ENCODE peak calls at places on chromosomes 3 and 15, in six cellular contexts. R is MM.1S, O is GM23248, T is neural progenitor cell, E is OCI-LY7, U is HCT116. M is an unnamed sample.

GRCh38 chr15:66774001-66774814 is 72.2 kb downstream of the SMAD6 start:
- DNase-seq in U (peak), T (peak), E (peak), O (peak), R (peak), M (peak)

GRCh38 chr3:187741403-187742350 is 3.6 kb downstream of the BCL6 start:
- DNase-seq in E (peak), T (peak), O (peak), U (peak), R (peak), M (peak)

GRCh38 chr3:4065080-4065479 is 238.1 kb upstream of the SETMAR start:
- DNase-seq in O (no peak), T (no peak), U (no peak), E (peak), R (no peak), M (no peak)

GRCh38 chr3:126464997-126465396 is 10.7 kb downstream of the ZXDC start:
- DNase-seq in U (no peak), T (no peak), O (no peak), E (no peak), R (no peak), M (no peak)

GRCh38 chr15:38991126-38991525 is 426.5 kb upstream of the RASGRP1 start:
- DNase-seq in U (peak), T (peak), O (peak), E (no peak), R (no peak), M (peak)

GRCh38 chr3:152385761-152386160 is 117.0 kb downstream of the MBNL1 start:
- DNase-seq in O (peak), T (no peak), E (no peak), U (no peak), R (no peak), M (no peak)

GRCh38 chr15:31262901-31263671 is 63.5 kb upstream of the KLF13 start:
- DNase-seq in O (peak), R (peak), U (no peak), T (no peak), E (peak), M (no peak)

GRCh38 chr15:94205366-94205765 is 26.0 kb upstream of the MCTP2 start:
- DNase-seq in O (no peak), U (no peak), E (no peak), T (peak), R (no peak), M (no peak)

GRCh38 chr3:71245971-71246860 is 337.3 kb downstream of the FOXP1 start:
- DNase-seq in O (no peak), T (peak), E (no peak), U (no peak), R (no peak), M (no peak)

GRCh38 chr3:111712294-111713180 is 117.4 kb upstream of the ZBED2 start:
- DNase-seq in E (peak), R (no peak), T (peak), U (no peak), O (peak), M (no peak)

GRCh38 chr15:84079885-84080777 is 155.4 kb upstream of the GOLGA6L4 start:
- DNase-seq in U (no peak), O (peak), T (peak), E (peak), R (peak), M (peak)

GRCh38 chr15:68220967-68221366 is 8.6 kb downstream of the CLN6 start:
- DNase-seq in R (no peak), T (no peak), O (no peak), E (no peak), U (no peak), M (no peak)

GRCh38 chr3:170585008-170585936 is 603 bp downstream of the SLC7A14 start:
- DNase-seq in E (no peak), U (no peak), O (peak), R (no peak), T (peak), M (no peak)

DNA sequence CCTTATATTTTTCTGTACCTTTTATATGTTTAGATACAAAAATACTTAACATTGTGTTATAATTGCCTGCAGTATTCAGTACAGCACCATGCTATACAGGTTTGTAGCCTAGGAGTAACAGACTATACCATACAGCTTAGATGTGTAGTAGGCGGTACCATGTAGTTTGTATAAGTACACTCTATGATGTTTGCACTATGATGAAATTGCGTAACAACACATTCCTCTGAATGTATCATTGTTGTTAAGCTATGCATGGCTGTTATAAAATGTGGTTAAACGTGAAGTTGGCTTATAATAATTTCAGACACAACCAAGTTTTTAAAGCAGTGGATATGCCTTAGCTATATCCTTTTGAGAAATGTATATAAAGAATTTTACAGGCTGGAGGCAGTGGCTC is 328.3 kb downstream of the PLCL2 start:
- DNase-seq in T (no peak), O (peak), R (no peak), U (no peak), E (no peak), M (no peak)
- TF ChIP-seq EZH2phosphoT487 in T (no peak), O (no peak), R (no peak), U (no peak), E (no peak), M (no peak)

GRCh38 chr15:42032376-42033213 is 11.8 kb upstream of the PLA2G4E start:
- DNase-seq in O (no peak), U (no peak), E (no peak), T (no peak), R (no peak), M (no peak)

GRCh38 chr15:42034628-42035177 is 13.9 kb upstream of the PLA2G4E start:
- DNase-seq in E (peak), R (no peak), T (no peak), O (no peak), U (no peak), M (no peak)

GRCh38 chr15:42031211-42031915 is 10.5 kb upstream of the PLA2G4E start:
- DNase-seq in E (no peak), R (no peak), T (no peak), U (no peak), O (no peak), M (no peak)

GRCh38 chr15:42035362-42035761 is 14.5 kb upstream of the PLA2G4E start:
- DNase-seq in T (no peak), U (no peak), O (peak), E (peak), R (peak), M (peak)

GRCh38 chr15:42033214-42033873 is 12.5 kb upstream of the PLA2G4E start:
- DNase-seq in O (no peak), U (no peak), T (no peak), E (no peak), R (no peak), M (no peak)
- TF ChIP-seq EZH2phosphoT487 in O (no peak), U (no peak), T (no peak), E (no peak), R (no peak), M (no peak)

GRCh38 chr3:52350981-52351761 is 35.1 kb downstream of the DNAH1 start:
- DNase-seq in E (peak), U (no peak), R (no peak), O (no peak), T (no peak), M (no peak)

GRCh38 chr3:52350436-52350835 is 34.3 kb downstream of the DNAH1 start:
- DNase-seq in T (no peak), O (no peak), U (no peak), E (peak), R (no peak), M (no peak)

GRCh38 chr3:52349611-52350395 is 33.7 kb downstream of the DNAH1 start:
- DNase-seq in O (no peak), T (no peak), E (no peak), U (no peak), R (no peak), M (no peak)

GRCh38 chr3:52347716-52348635 is 31.9 kb downstream of the DNAH1 start:
- DNase-seq in O (no peak), T (no peak), U (no peak), R (no peak), E (no peak), M (no peak)

GRCh38 chr3:52349131-52349530 is 33.0 kb downstream of the DNAH1 start:
- DNase-seq in T (no peak), R (no peak), U (no peak), O (no peak), E (no peak), M (no peak)
- TF ChIP-seq EZH2phosphoT487 in T (no peak), R (no peak), U (no peak), O (no peak), E (no peak), M (no peak)

GRCh38 chr15:40272713-40273056 is 10.2 kb downstream of the ANKRD63 start:
- DNase-seq in T (no peak), O (no peak), U (no peak), R (peak), E (peak), M (no peak)
- TF ChIP-seq EZH2phosphoT487 in T (no peak), O (no peak), U (no peak), R (no peak), E (no peak), M (no peak)

M was measured in hepatocyte.